ENCODE peak calls at places on chromosome 2, in five cellular contexts. F is AG10803, H is cardiac fibroblast, A is stomach, B is A549. V is an unnamed sample.

GRCh38 chr2:240159251-240159839 is 18.9 kb upstream of the OTOS start:
- DNase-seq in F (no peak), H (no peak), A (no peak), B (no peak), V (no peak)

GRCh38 chr2:55839182-55839819 is 84.3 kb downstream of the EFEMP1 start:
- DNase-seq in F (peak), H (peak), B (peak), A (peak), V (peak)

GRCh38 chr2:63631501-63631900 is 42.7 kb downstream of the MDH1 start:
- DNase-seq in A (no peak), H (no peak), B (no peak), F (no peak), V (no peak)

GRCh38 chr2:147320148-147320547 is 524.7 kb upstream of the ACVR2A start:
- DNase-seq in H (no peak), F (no peak), A (no peak), B (no peak), V (no peak)

GRCh38 chr2:174634130-174635014 is 36.8 kb upstream of the WIPF1 start:
- DNase-seq in F (peak), A (no peak), H (peak), B (no peak), V (no peak)

GRCh38 chr2:9844581-9844980 is 1.3 kb downstream of the TAF1B start:
- DNase-seq in H (peak), A (no peak), B (no peak), F (peak), V (no peak)

GRCh38 chr2:175871331-175871730 is 130.7 kb downstream of the LNPK start:
- DNase-seq in H (no peak), F (peak), B (no peak), A (no peak), V (no peak)

GRCh38 chr2:34907812-34908211 is 1308.7 kb upstream of the FAM98A start:
- DNase-seq in F (no peak), B (no peak), H (no peak), A (no peak), V (no peak)

GRCh38 chr2:149065236-149065635 is 26.7 kb downstream of the LYPD6B start:
- DNase-seq in H (peak), A (no peak), B (no peak), F (peak), V (no peak)

GRCh38 chr2:168084267-168084781 is 163.1 kb downstream of the STK39 start:
- DNase-seq in B (no peak), H (no peak), A (no peak), F (no peak), V (no peak)

GRCh38 chr2:189260361-189260761 is 80.8 kb upstream of the COL5A2 start:
- DNase-seq in A (no peak), B (no peak), F (peak), H (no peak), V (no peak)

GRCh38 chr2:156436477-156437085 is 402 bp downstream of the GPD2 start:
- DNase-seq in B (no peak), F (no peak), A (peak), H (peak), V (no peak)

GRCh38 chr2:156437272-156437671 is 1.1 kb downstream of the GPD2 start:
- DNase-seq in B (no peak), A (peak), F (peak), H (peak), V (no peak)

GRCh38 chr2:156435725-156436476 is at the start of gene GPD2:
- DNase-seq in F (peak), H (peak), A (peak), B (peak), V (peak)

GRCh38 chr2:156435392-156435724 is 821 bp upstream of the GPD2 start:
- DNase-seq in F (no peak), A (no peak), H (no peak), B (peak), V (no peak)

GRCh38 chr2:156434461-156435291 is 1.5 kb upstream of the GPD2 start:
- DNase-seq in H (peak), A (no peak), B (no peak), F (peak), V (no peak)
- H3K4me3 ChIP-seq in H (no peak), A (peak), B (peak), F (peak), V (no peak)

GRCh38 chr2:118774458-118775133 is 72.9 kb downstream of the EN1 start:
- DNase-seq in H (peak), B (peak), F (peak), A (peak), V (no peak)
- H3K4me3 ChIP-seq in H (peak), B (peak), F (peak), A (peak), V (peak)

GRCh38 chr2:120758181-120759048 is 22.7 kb downstream of the GLI2 start:
- DNase-seq in H (peak), A (peak), B (no peak), F (peak), V (peak)

GRCh38 chr2:120750488-120751210 is 15.0 kb downstream of the GLI2 start:
- DNase-seq in F (peak), B (no peak), H (no peak), A (peak), V (no peak)

GRCh38 chr2:120751553-120751952 is 15.9 kb downstream of the GLI2 start:
- DNase-seq in B (no peak), A (no peak), H (no peak), F (peak), V (no peak)

GRCh38 chr2:120749506-120750431 is 14.1 kb downstream of the GLI2 start:
- DNase-seq in F (peak), B (no peak), A (peak), H (peak), V (no peak)

GRCh38 chr2:120754067-120754960 is 18.6 kb downstream of the GLI2 start:
- DNase-seq in F (no peak), B (no peak), H (no peak), A (no peak), V (no peak)
- H3K4me3 ChIP-seq in F (no peak), B (no peak), H (no peak), A (no peak), V (no peak)

DNA sequence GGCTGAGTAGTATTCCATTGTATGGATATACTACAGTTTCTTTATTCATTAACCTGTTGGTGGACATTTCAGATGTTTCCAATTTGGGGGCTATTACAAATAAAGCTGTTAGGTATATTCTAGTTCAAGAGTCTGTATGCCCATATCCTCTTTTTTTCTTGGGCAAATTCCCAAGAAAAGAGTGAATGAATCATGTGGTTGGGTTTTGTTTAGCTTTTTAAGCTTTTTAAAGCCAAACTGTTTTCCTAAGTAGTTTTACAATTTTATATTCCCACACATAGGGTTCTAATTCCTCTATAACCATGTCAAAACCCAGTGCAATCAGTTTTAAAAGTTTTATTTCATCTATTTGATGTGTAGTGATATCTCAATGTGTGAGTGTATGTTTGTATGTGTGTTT is 44.9 kb upstream of the BAZ2B start:
- DNase-seq in H (no peak), A (no peak), B (no peak), F (peak), V (no peak)
- H3K4me3 ChIP-seq in H (no peak), A (no peak), B (no peak), F (no peak), V (no peak)

GRCh38 chr2:104890092-104890393 is 36.1 kb downstream of the POU3F3 start:
- DNase-seq in A (no peak), B (no peak), H (no peak), F (no peak), V (no peak)

GRCh38 chr2:104890670-104891069 is 36.8 kb downstream of the POU3F3 start:
- DNase-seq in F (no peak), H (no peak), A (no peak), B (no peak), V (no peak)

GRCh38 chr2:104888489-104889245 is 34.8 kb downstream of the POU3F3 start:
- DNase-seq in H (no peak), F (no peak), A (no peak), B (no peak), V (no peak)

GRCh38 chr2:104891145-104891544 is 37.2 kb downstream of the POU3F3 start:
- DNase-seq in F (no peak), B (no peak), H (no peak), A (no peak), V (no peak)

GRCh38 chr2:104889261-104890091 is 35.6 kb downstream of the POU3F3 start:
- DNase-seq in B (no peak), H (no peak), F (no peak), A (no peak), V (no peak)
- H3K4me3 ChIP-seq in B (no peak), H (no peak), F (no peak), A (no peak), V (no peak)

DNA sequence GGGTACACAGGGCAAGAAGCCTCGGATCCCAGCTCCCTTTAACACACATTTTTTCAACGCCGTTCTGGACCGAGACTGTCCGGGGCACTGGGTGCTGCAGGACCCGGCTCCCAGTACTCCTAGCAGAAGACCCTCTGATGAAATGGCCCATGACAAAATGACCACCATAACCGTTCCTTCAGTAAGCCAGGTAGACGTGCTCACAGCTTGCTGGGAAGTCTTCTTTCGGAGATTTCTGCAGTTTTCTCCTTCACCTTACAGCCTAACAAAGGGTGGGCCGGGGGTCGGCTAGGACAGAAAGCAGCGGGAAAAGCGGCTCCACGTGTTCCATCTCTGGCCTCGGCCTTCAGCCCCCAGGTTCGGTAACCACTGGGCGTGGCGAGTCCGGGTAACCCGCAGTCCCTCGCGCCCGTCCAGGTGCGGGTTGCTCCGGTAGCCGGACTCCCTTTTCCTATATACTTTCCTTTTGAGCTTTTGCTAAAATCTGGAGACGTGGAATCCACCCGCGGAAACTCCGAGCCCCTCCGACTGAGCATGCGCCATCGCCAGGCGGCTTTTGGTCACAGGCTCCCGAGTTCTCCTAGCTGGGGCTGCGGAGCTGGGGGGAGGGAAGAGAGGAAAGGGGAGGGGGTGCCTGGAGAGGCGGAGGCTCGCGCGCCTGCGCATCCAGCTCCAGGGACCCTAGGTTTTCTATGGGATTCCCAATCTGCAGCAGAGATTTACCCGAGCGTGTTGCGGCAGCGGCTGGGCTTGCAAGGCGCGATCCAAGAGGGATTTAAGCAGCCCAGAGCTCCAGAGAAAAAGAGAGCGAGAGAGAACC is at the start of gene VSNL1:
- DNase-seq in H (peak), A (peak), F (peak), B (no peak), V (peak)
- H3K4me3 ChIP-seq in H (peak), A (peak), F (peak), B (peak), V (peak)

GRCh38 chr2:42064417-42064942 is 16.7 kb downstream of the PKDCC start:
- DNase-seq in H (peak), F (peak), B (no peak), A (no peak), V (no peak)
- H3K4me3 ChIP-seq in H (no peak), F (no peak), B (no peak), A (no peak), V (no peak)

GRCh38 chr2:182868423-182868822 is 2.0 kb upstream of the FRZB start:
- DNase-seq in B (no peak), A (no peak), H (no peak), F (no peak), V (no peak)

GRCh38 chr2:182866095-182866460 is 359 bp downstream of the FRZB start:
- DNase-seq in A (no peak), H (no peak), B (no peak), F (no peak), V (no peak)

GRCh38 chr2:182867411-182868048 is 1.1 kb upstream of the FRZB start:
- DNase-seq in B (no peak), F (no peak), A (no peak), H (no peak), V (no peak)

GRCh38 chr2:182868049-182868422 is 1.6 kb upstream of the FRZB start:
- DNase-seq in B (no peak), F (no peak), H (no peak), A (no peak), V (no peak)

DNA sequence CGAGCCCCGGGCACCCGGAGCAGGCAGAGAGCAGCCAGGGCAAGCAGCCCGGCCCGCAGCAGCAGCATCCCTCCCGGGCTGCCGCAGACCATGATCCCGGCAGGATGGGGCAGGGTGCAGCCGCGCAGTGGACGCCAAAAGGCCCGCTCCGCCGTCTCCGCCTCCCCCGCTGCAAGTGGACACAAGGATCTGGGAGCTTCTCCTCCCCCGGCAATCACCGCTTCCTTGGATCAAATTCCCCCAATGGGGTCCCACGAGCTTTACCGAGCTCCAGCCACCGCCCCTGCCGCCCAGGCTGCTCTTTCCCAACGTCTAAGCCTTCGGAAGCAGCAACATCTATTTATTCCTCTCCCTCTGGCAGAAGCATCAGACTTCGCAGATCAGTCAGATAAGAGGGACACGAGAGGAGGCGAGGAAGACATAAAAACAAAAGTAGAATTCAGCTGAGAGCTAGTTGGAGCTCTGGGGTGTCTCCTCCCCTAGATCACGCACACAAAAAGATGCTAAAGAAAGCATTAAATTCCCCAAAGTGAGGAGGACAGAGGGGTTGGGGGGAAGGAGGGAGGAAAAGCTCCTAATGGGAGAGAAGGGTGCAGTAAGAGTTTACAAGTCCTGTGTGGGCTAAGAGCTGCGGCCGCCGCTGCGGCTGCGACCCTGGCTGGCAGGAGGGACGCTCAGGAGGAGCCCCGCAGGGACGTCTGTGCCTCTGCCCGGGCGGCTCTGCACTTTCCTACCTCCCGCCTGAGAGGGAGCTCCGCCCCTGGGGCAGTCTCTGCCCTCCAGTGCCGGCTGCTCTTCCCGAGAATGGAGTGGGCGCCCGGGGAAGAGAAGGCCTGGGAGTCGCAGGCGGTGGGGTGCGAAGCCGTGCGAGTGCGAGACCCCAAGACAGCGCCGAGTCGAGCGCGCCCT is at the start of gene FRZB:
- DNase-seq in A (peak), H (peak), B (peak), F (peak), V (peak)
- H3K4me3 ChIP-seq in A (peak), H (peak), B (peak), F (peak), V (peak)